ENCODE peak calls at places on chromosomes 2 and 18, in seven cellular contexts. One of them, this sample, is unnamed.

GRCh38 chr2:219296631-219297391 is 12.4 kb downstream of the PTPRN start:
- DNase-seq in stromal cell of bone marrow: no peak
- DNase-seq in HuH-7.5: peak; percentile 2
- DNase-seq in HEK293T: no peak
- DNase-seq in lower lobe of right lung: no peak
- DNase-seq in lower leg skin: peak; percentile 12
- DNase-seq in mesenteric fat pad: peak; percentile 87
- DNase-seq in this sample: no peak

GRCh38 chr18:13570856-13571495 is 155.4 kb downstream of the FAM210A start:
- DNase-seq in stromal cell of bone marrow: peak; percentile 37
- DNase-seq in HuH-7.5: no peak
- DNase-seq in HEK293T: no peak
- DNase-seq in lower lobe of right lung: no peak
- DNase-seq in lower leg skin: no peak
- DNase-seq in mesenteric fat pad: no peak
- DNase-seq in this sample: no peak

GRCh38 chr2:44535376-44535775 is 173.6 kb downstream of the CAMKMT start:
- DNase-seq in stromal cell of bone marrow: no peak
- DNase-seq in HuH-7.5: no peak
- DNase-seq in HEK293T: no peak
- DNase-seq in lower lobe of right lung: no peak
- DNase-seq in lower leg skin: no peak
- DNase-seq in mesenteric fat pad: no peak
- DNase-seq in this sample: no peak

GRCh38 chr2:61328707-61329251 is 142.1 kb downstream of the USP34 start:
- DNase-seq in stromal cell of bone marrow: no peak
- DNase-seq in HuH-7.5: no peak
- DNase-seq in HEK293T: peak; percentile 27
- DNase-seq in lower lobe of right lung: peak; percentile 58
- DNase-seq in lower leg skin: no peak
- DNase-seq in mesenteric fat pad: no peak
- DNase-seq in this sample: no peak

GRCh38 chr2:106284691-106285202 is 90.6 kb upstream of the UXS1 start:
- DNase-seq in stromal cell of bone marrow: no peak
- DNase-seq in HuH-7.5: no peak
- DNase-seq in HEK293T: no peak
- DNase-seq in lower lobe of right lung: no peak
- DNase-seq in lower leg skin: no peak
- DNase-seq in mesenteric fat pad: no peak
- DNase-seq in this sample: no peak

GRCh38 chr2:241695676-241696075 is 6.2 kb upstream of the ING5 start:
- DNase-seq in stromal cell of bone marrow: no peak
- DNase-seq in HuH-7.5: no peak
- DNase-seq in HEK293T: no peak
- DNase-seq in lower lobe of right lung: no peak
- DNase-seq in lower leg skin: no peak
- DNase-seq in mesenteric fat pad: no peak
- DNase-seq in this sample: no peak

GRCh38 chr2:154143105-154143504 is 271.4 kb downstream of the GALNT13 start:
- DNase-seq in stromal cell of bone marrow: no peak
- DNase-seq in HuH-7.5: no peak
- DNase-seq in HEK293T: no peak
- DNase-seq in lower lobe of right lung: no peak
- DNase-seq in lower leg skin: no peak
- DNase-seq in mesenteric fat pad: no peak
- DNase-seq in this sample: no peak

GRCh38 chr2:29372185-29372584 is 257.0 kb downstream of the CLIP4 start:
- DNase-seq in stromal cell of bone marrow: no peak
- DNase-seq in HuH-7.5: no peak
- DNase-seq in HEK293T: no peak
- DNase-seq in lower lobe of right lung: no peak
- DNase-seq in lower leg skin: no peak
- DNase-seq in mesenteric fat pad: no peak
- DNase-seq in this sample: no peak

GRCh38 chr2:112024246-112024645 is 30.8 kb upstream of the TMEM87B start:
- DNase-seq in stromal cell of bone marrow: no peak
- DNase-seq in HuH-7.5: no peak
- DNase-seq in HEK293T: no peak
- DNase-seq in lower lobe of right lung: no peak
- DNase-seq in lower leg skin: no peak
- DNase-seq in mesenteric fat pad: no peak
- DNase-seq in this sample: no peak

GRCh38 chr18:10563886-10564285 is 38.1 kb downstream of the NAPG start:
- DNase-seq in stromal cell of bone marrow: no peak
- DNase-seq in HuH-7.5: no peak
- DNase-seq in HEK293T: no peak
- DNase-seq in lower lobe of right lung: no peak
- DNase-seq in lower leg skin: peak; percentile 29
- DNase-seq in mesenteric fat pad: no peak
- DNase-seq in this sample: no peak

GRCh38 chr2:127085260-127085666 is 21.7 kb downstream of the BIN1 start:
- DNase-seq in stromal cell of bone marrow: no peak
- DNase-seq in HuH-7.5: no peak
- DNase-seq in HEK293T: no peak
- DNase-seq in lower lobe of right lung: peak; percentile 83
- DNase-seq in lower leg skin: no peak
- DNase-seq in mesenteric fat pad: no peak
- DNase-seq in this sample: no peak

GRCh38 chr18:46313521-46313920 is 209.3 kb downstream of the HAUS1 start:
- DNase-seq in stromal cell of bone marrow: no peak
- DNase-seq in HuH-7.5: no peak
- DNase-seq in HEK293T: no peak
- DNase-seq in lower lobe of right lung: no peak
- DNase-seq in lower leg skin: no peak
- DNase-seq in mesenteric fat pad: peak; percentile 79
- DNase-seq in this sample: no peak

GRCh38 chr18:79439201-79440023 is 43.7 kb downstream of the NFATC1 start:
- DNase-seq in stromal cell of bone marrow: no peak
- DNase-seq in HuH-7.5: no peak
- DNase-seq in HEK293T: peak; percentile 25
- DNase-seq in lower lobe of right lung: no peak
- DNase-seq in lower leg skin: no peak
- DNase-seq in mesenteric fat pad: no peak
- DNase-seq in this sample: no peak

GRCh38 chr2:215782965-215783364 is 230.4 kb downstream of the MREG start:
- DNase-seq in stromal cell of bone marrow: no peak
- DNase-seq in HuH-7.5: no peak
- DNase-seq in HEK293T: no peak
- DNase-seq in lower lobe of right lung: no peak
- DNase-seq in lower leg skin: no peak
- DNase-seq in mesenteric fat pad: no peak
- DNase-seq in this sample: no peak

GRCh38 chr2:37912056-37912455 is 13.0 kb upstream of the RMDN2 start:
- DNase-seq in stromal cell of bone marrow: peak; percentile 28
- DNase-seq in HuH-7.5: no peak
- DNase-seq in HEK293T: no peak
- DNase-seq in lower lobe of right lung: no peak
- DNase-seq in lower leg skin: no peak
- DNase-seq in mesenteric fat pad: no peak
- DNase-seq in this sample: no peak

GRCh38 chr2:202450785-202451184 is 74.7 kb downstream of the BMPR2 start:
- DNase-seq in stromal cell of bone marrow: no peak
- DNase-seq in HuH-7.5: no peak
- DNase-seq in HEK293T: no peak
- DNase-seq in lower lobe of right lung: no peak
- DNase-seq in lower leg skin: no peak
- DNase-seq in mesenteric fat pad: no peak
- DNase-seq in this sample: no peak

GRCh38 chr2:68216454-68217310 is 35.6 kb downstream of the PPP3R1 start:
- DNase-seq in stromal cell of bone marrow: peak; percentile 15
- DNase-seq in HuH-7.5: no peak
- DNase-seq in HEK293T: peak; percentile 23
- DNase-seq in lower lobe of right lung: no peak
- DNase-seq in lower leg skin: no peak
- DNase-seq in mesenteric fat pad: no peak
- DNase-seq in this sample: no peak

GRCh38 chr2:100013892-100014677 is 128.3 kb downstream of the AFF3 start:
- DNase-seq in stromal cell of bone marrow: peak; percentile 91
- DNase-seq in HuH-7.5: peak; percentile 61
- DNase-seq in HEK293T: peak; percentile 28
- DNase-seq in lower lobe of right lung: no peak
- DNase-seq in lower leg skin: no peak
- DNase-seq in mesenteric fat pad: no peak
- DNase-seq in this sample: peak; percentile 64

GRCh38 chr2:62662131-62662530 is 43.4 kb upstream of the EHBP1 start:
- DNase-seq in stromal cell of bone marrow: no peak
- DNase-seq in HuH-7.5: no peak
- DNase-seq in HEK293T: no peak
- DNase-seq in lower lobe of right lung: no peak
- DNase-seq in lower leg skin: no peak
- DNase-seq in mesenteric fat pad: no peak
- DNase-seq in this sample: no peak

GRCh38 chr2:120856421-120856862 is 120.8 kb downstream of the GLI2 start:
- DNase-seq in stromal cell of bone marrow: no peak
- DNase-seq in HuH-7.5: no peak
- DNase-seq in HEK293T: no peak
- DNase-seq in lower lobe of right lung: peak; percentile 27
- DNase-seq in lower leg skin: no peak
- DNase-seq in mesenteric fat pad: no peak
- DNase-seq in this sample: no peak

GRCh38 chr18:42183746-42184145 is 228.7 kb downstream of the PIK3C3 start:
- DNase-seq in stromal cell of bone marrow: peak; percentile 65
- DNase-seq in HuH-7.5: no peak
- DNase-seq in HEK293T: no peak
- DNase-seq in lower lobe of right lung: no peak
- DNase-seq in lower leg skin: no peak
- DNase-seq in mesenteric fat pad: no peak
- DNase-seq in this sample: no peak

GRCh38 chr2:61988462-61989366 is 83.2 kb downstream of the COMMD1 start:
- DNase-seq in stromal cell of bone marrow: no peak
- DNase-seq in HuH-7.5: no peak
- DNase-seq in HEK293T: no peak
- DNase-seq in lower lobe of right lung: no peak
- DNase-seq in lower leg skin: no peak
- DNase-seq in mesenteric fat pad: peak; percentile 39
- DNase-seq in this sample: peak; percentile 71

GRCh38 chr2:149383340-149383739 is 53.0 kb downstream of the LYPD6 start:
- DNase-seq in stromal cell of bone marrow: peak; percentile 90
- DNase-seq in HuH-7.5: no peak
- DNase-seq in HEK293T: no peak
- DNase-seq in lower lobe of right lung: no peak
- DNase-seq in lower leg skin: no peak
- DNase-seq in mesenteric fat pad: no peak
- DNase-seq in this sample: no peak

GRCh38 chr18:24600076-24600654 is 139.7 kb downstream of the HRH4 start:
- DNase-seq in stromal cell of bone marrow: peak; percentile 50
- DNase-seq in HuH-7.5: peak; percentile 16
- DNase-seq in HEK293T: peak; percentile 65
- DNase-seq in lower lobe of right lung: no peak
- DNase-seq in lower leg skin: no peak
- DNase-seq in mesenteric fat pad: no peak
- DNase-seq in this sample: no peak

GRCh38 chr2:17752892-17753802 is 463 bp downstream of the SMC6 start:
- DNase-seq in stromal cell of bone marrow: peak; percentile 9
- DNase-seq in HuH-7.5: peak; percentile 29
- DNase-seq in HEK293T: peak; percentile 49
- DNase-seq in lower lobe of right lung: peak; percentile 75
- DNase-seq in lower leg skin: peak; percentile 26
- DNase-seq in mesenteric fat pad: peak; percentile 85
- DNase-seq in this sample: peak; percentile 72

GRCh38 chr2:62293490-62294212 is 97.7 kb downstream of the B3GNT2 start:
- DNase-seq in stromal cell of bone marrow: no peak
- DNase-seq in HuH-7.5: no peak
- DNase-seq in HEK293T: no peak
- DNase-seq in lower lobe of right lung: peak; percentile 90
- DNase-seq in lower leg skin: peak; percentile 55
- DNase-seq in mesenteric fat pad: peak; percentile 90
- DNase-seq in this sample: peak; percentile 94

GRCh38 chr2:65662654-65663432 is 230.4 kb upstream of the SPRED2 start:
- DNase-seq in stromal cell of bone marrow: peak; percentile 42
- DNase-seq in HuH-7.5: no peak
- DNase-seq in HEK293T: peak; percentile 62
- DNase-seq in lower lobe of right lung: no peak
- DNase-seq in lower leg skin: no peak
- DNase-seq in mesenteric fat pad: no peak
- DNase-seq in this sample: no peak

GRCh38 chr2:113039675-113040074 is 13.0 kb downstream of the IL36B start:
- DNase-seq in stromal cell of bone marrow: no peak
- DNase-seq in HuH-7.5: no peak
- DNase-seq in HEK293T: no peak
- DNase-seq in lower lobe of right lung: no peak
- DNase-seq in lower leg skin: no peak
- DNase-seq in mesenteric fat pad: no peak
- DNase-seq in this sample: no peak

GRCh38 chr2:121707344-121707919 is 29.2 kb downstream of the NIFK start:
- DNase-seq in stromal cell of bone marrow: no peak
- DNase-seq in HuH-7.5: no peak
- DNase-seq in HEK293T: no peak
- DNase-seq in lower lobe of right lung: no peak
- DNase-seq in lower leg skin: no peak
- DNase-seq in mesenteric fat pad: no peak
- DNase-seq in this sample: no peak

GRCh38 chr2:227134591-227134990 is 29.4 kb downstream of the COL4A4 start:
- DNase-seq in stromal cell of bone marrow: no peak
- DNase-seq in HuH-7.5: no peak
- DNase-seq in HEK293T: no peak
- DNase-seq in lower lobe of right lung: no peak
- DNase-seq in lower leg skin: no peak
- DNase-seq in mesenteric fat pad: no peak
- DNase-seq in this sample: no peak

GRCh38 chr2:127589358-127589757 is 53.9 kb downstream of the MYO7B start:
- DNase-seq in stromal cell of bone marrow: no peak
- DNase-seq in HuH-7.5: no peak
- DNase-seq in HEK293T: no peak
- DNase-seq in lower lobe of right lung: no peak
- DNase-seq in lower leg skin: no peak
- DNase-seq in mesenteric fat pad: peak; percentile 24
- DNase-seq in this sample: no peak

GRCh38 chr2:101823347-101823791 is 125.9 kb downstream of the MAP4K4 start:
- DNase-seq in stromal cell of bone marrow: peak; percentile 61
- DNase-seq in HuH-7.5: peak; percentile 19
- DNase-seq in HEK293T: peak; percentile 61
- DNase-seq in lower lobe of right lung: no peak
- DNase-seq in lower leg skin: peak; percentile 55
- DNase-seq in mesenteric fat pad: no peak
- DNase-seq in this sample: peak; percentile 60